ENCODE peak calls at places on chromosomes 4 and X, in seven cellular contexts. V, N, Y, K, X, J and F are unnamed samples.

GRCh38 chrX:1466971-1467561 is 14.4 kb upstream of the ASMTL start:
- DNase-seq in V (no peak), N (peak; percentile 75), Y (no peak), K (no peak), X (no peak), J (no peak), F (no peak)

GRCh38 chrX:39814391-39814790 is 283.4 kb downstream of the BCOR start:
- DNase-seq in V (no peak), N (no peak), Y (no peak), K (no peak), X (no peak), J (peak; percentile 41), F (no peak)

GRCh38 chrX:150587585-150588503 is 19.4 kb downstream of the MTM1 start:
- DNase-seq in V (no peak), N (no peak), Y (no peak), K (peak; percentile 24), X (no peak), J (peak; percentile 46), F (no peak)

GRCh38 chr4:85951-86350 is 32.8 kb downstream of the ZNF595 start:
- DNase-seq in V (no peak), N (no peak), Y (no peak), K (no peak), X (no peak), J (no peak), F (no peak)

GRCh38 chr4:147160908-147161513 is 215.3 kb upstream of the TTC29 start:
- DNase-seq in V (no peak), N (no peak), Y (no peak), K (peak; percentile 34), X (peak; percentile 12), J (peak; percentile 80), F (no peak)

GRCh38 chr4:183596056-183596757 is 62.8 kb downstream of the RWDD4 start:
- DNase-seq in V (no peak), N (no peak), Y (no peak), K (no peak), X (no peak), J (no peak), F (no peak)

GRCh38 chrX:49106930-49107329 is 16.6 kb downstream of the GPKOW start:
- DNase-seq in V (no peak), N (no peak), Y (no peak), K (peak; percentile 18), X (no peak), J (peak; percentile 69), F (no peak)

GRCh38 chr4:106986486-106986885 is 49.6 kb downstream of the DKK2 start:
- DNase-seq in V (no peak), N (no peak), Y (no peak), K (no peak), X (no peak), J (no peak), F (no peak)

GRCh38 chrX:140091276-140091886 is 126.1 kb upstream of the CXorf66 start:
- DNase-seq in V (no peak), N (no peak), Y (peak; percentile 54), K (peak; percentile 36), X (no peak), J (no peak), F (peak; percentile 45)

GRCh38 chr4:15317246-15317645 is 110.6 kb upstream of the C1QTNF7 start:
- DNase-seq in V (no peak), N (no peak), Y (no peak), K (no peak), X (no peak), J (no peak), F (no peak)

GRCh38 chr4:154877110-154877760 is 96.2 kb downstream of the RBM46 start:
- DNase-seq in V (no peak), N (no peak), Y (no peak), K (peak; percentile 21), X (no peak), J (peak; percentile 52), F (no peak)

GRCh38 chrX:115367956-115368355 is 78.4 kb downstream of the LUZP4 start:
- DNase-seq in V (no peak), N (no peak), Y (no peak), K (no peak), X (no peak), J (no peak), F (no peak)

GRCh38 chr4:163744861-163745260 is 250.4 kb downstream of the TMA16 start:
- DNase-seq in V (no peak), N (no peak), Y (no peak), K (no peak), X (no peak), J (no peak), F (no peak)

GRCh38 chr4:152640058-152640921 is 39.5 kb downstream of the TMEM154 start:
- DNase-seq in V (no peak), N (no peak), Y (no peak), K (no peak), X (no peak), J (peak; percentile 41), F (no peak)

GRCh38 chr4:73894021-73894420 is 24.8 kb downstream of the CXCL1 start:
- DNase-seq in V (no peak), N (no peak), Y (no peak), K (no peak), X (no peak), J (no peak), F (no peak)